ENCODE peak calls at places on chromosomes 7 and 10, in four cellular contexts. A, O, L and W are unnamed samples. For H3K36me3, the result is how much of the 10 kb centered on the place peaks cover.

GRCh38 chr10:1036341-1036791 is 10.7 kb upstream of the IDI2 start:
- DNase-seq in L (peak), O (no peak), A (no peak), W (no peak)

GRCh38 chr10:61897671-61898434 is 3.6 kb upstream of the ARID5B start:
- DNase-seq in O (no peak), L (peak), A (no peak), W (no peak)

GRCh38 chr10:124109261-124109660 is 15.9 kb upstream of the CHST15 start:
- DNase-seq in A (no peak), L (no peak), O (no peak), W (no peak)

GRCh38 chr10:128571071-128571470 is 444.8 kb upstream of the MKI67 start:
- DNase-seq in A (no peak), L (no peak), O (no peak), W (no peak)

GRCh38 chr10:130463104-130463875 is 327.1 kb downstream of the GLRX3 start:
- DNase-seq in L (no peak), O (no peak), A (no peak), W (peak)

GRCh38 chr7:131302453-131302852 is 25.2 kb upstream of the MKLN1 start:
- DNase-seq in A (no peak), L (no peak), O (no peak), W (no peak)

GRCh38 chr10:58807631-58808024 is 295.0 kb downstream of the BICC1 start:
- DNase-seq in O (peak), L (no peak), A (no peak), W (no peak)

GRCh38 chr10:46216836-46217748 is 69.7 kb upstream of the ANTXRL start:
- DNase-seq in O (no peak), L (peak), A (no peak), W (no peak)

GRCh38 chr7:106068538-106068961 is 43.6 kb downstream of the SYPL1 start:
- DNase-seq in A (no peak), L (no peak), O (no peak), W (no peak)

GRCh38 chr7:69018200-69018599 is 580.1 kb upstream of the AUTS2 start:
- DNase-seq in O (no peak), L (no peak), A (no peak), W (peak)

GRCh38 chr7:27958933-27959548 is 219.1 kb downstream of the TAX1BP1 start:
- DNase-seq in O (no peak), L (no peak), A (no peak), W (no peak)

GRCh38 chr7:112520787-112521186 is 40.0 kb downstream of the LSMEM1 start:
- DNase-seq in L (no peak), O (no peak), A (no peak), W (no peak)

GRCh38 chr7:12770227-12770975 is 83.0 kb downstream of the ARL4A start:
- DNase-seq in L (no peak), O (peak), A (no peak), W (no peak)

GRCh38 chr10:58919927-58920654 is 256.4 kb upstream of the PHYHIPL start:
- DNase-seq in O (peak), L (no peak), A (no peak), W (no peak)

GRCh38 chr7:39410582-39410981 is 155.6 kb upstream of the YAE1 start:
- DNase-seq in L (no peak), A (no peak), O (no peak), W (no peak)

GRCh38 chr7:2876031-2876862 is 32.1 kb upstream of the GNA12 start:
- DNase-seq in O (no peak), L (no peak), A (no peak), W (no peak)

GRCh38 chr7:97457054-97457453 is 274.8 kb upstream of the TAC1 start:
- DNase-seq in L (no peak), A (no peak), O (no peak), W (no peak)

GRCh38 chr7:116210345-116211005 is at the start of gene TES:
- DNase-seq in O (peak), L (peak), A (no peak), W (peak)

GRCh38 chr7:35465791-35466336 is 212.0 kb upstream of the TBX20 start:
- DNase-seq in O (no peak), A (no peak), L (no peak), W (no peak)

GRCh38 chr10:21797984-21798765 is 205.4 kb downstream of the DNAJC1 start:
- DNase-seq in A (peak), O (no peak), L (no peak), W (no peak)

GRCh38 chr10:18658301-18658991 is 785 bp upstream of the ARL5B start:
- DNase-seq in O (peak), L (peak), A (peak), W (no peak)

GRCh38 chr10:33734393-33735110 is 400.1 kb upstream of the NRP1 start:
- DNase-seq in L (no peak), O (no peak), A (no peak), W (no peak)

GRCh38 chr7:158549176-158549833 is 38.3 kb downstream of the PTPRN2 start:
- DNase-seq in O (no peak), L (peak), A (no peak), W (no peak)

GRCh38 chr7:84085147-84085546 is 109.4 kb downstream of the SEMA3A start:
- DNase-seq in L (no peak), O (peak), A (no peak), W (no peak)

GRCh38 chr7:6271091-6271658 is 1.2 kb downstream of the CYTH3 start:
- DNase-seq in O (no peak), L (no peak), A (no peak), W (no peak)

GRCh38 chr7:36079446-36080025 is 73.5 kb upstream of the EEPD1 start:
- DNase-seq in L (no peak), O (peak), A (no peak), W (no peak)

GRCh38 chr10:12708921-12709320 is 292.6 kb downstream of the CCDC3 start:
- DNase-seq in L (no peak), O (no peak), A (no peak), W (no peak)

GRCh38 chr7:142569851-142570250 is 179.4 kb upstream of the PRSS1 start:
- DNase-seq in L (no peak), O (no peak), A (no peak), W (no peak)

GRCh38 chr10:47421057-47421952 is 37.2 kb upstream of the ZNF488 start:
- DNase-seq in A (no peak), O (no peak), L (no peak), W (no peak)

GRCh38 chr10:9302142-9302746 is 1247.8 kb downstream of the GATA3 start:
- DNase-seq in A (no peak), L (peak), O (peak), W (no peak)

GRCh38 chr7:99040104-99040958 is 103.6 kb downstream of the SMURF1 start:
- DNase-seq in L (peak), A (peak), O (peak), W (peak)

GRCh38 chr7:7970620-7971307 is 2.2 kb downstream of the GLCCI1 start:
- DNase-seq in O (no peak), L (peak), A (no peak), W (no peak)

GRCh38 chr10:68560916-68561691 is 967 bp downstream of the TET1 start:
- DNase-seq in A (no peak), L (peak), O (peak), W (no peak)
- TF ChIP-seq USF2 in A (no peak), L (peak), O (no peak), W (no peak)

DNA sequence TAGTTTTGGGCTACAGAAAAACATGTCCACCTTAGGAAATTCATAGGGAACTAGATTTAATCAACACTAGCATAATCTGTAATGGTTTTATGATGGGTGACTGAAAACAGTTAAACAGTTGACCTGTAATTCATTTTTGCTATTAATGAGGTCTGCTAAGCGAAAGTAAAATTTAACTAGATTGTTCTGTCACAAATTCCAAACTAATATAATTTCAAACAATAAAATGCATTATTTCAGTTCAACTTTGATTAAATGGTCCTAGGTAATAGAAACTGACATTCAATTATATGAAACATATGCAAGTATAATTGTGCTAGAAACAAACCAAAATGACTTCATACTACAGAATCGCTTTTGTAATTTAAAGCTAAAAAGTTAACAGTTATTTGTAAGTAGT is 6.9 kb downstream of the NOC3L start:
- DNase-seq in L (no peak), A (no peak), O (no peak), W (no peak)
- H3K36me3 ChIP-seq in L (half or more), A (under half), O (under half), W (half or more)

GRCh38 chr10:112950714-112951348 is 784 bp downstream of the TCF7L2 start:
- DNase-seq in A (no peak), O (no peak), L (peak), W (no peak)
- TF ChIP-seq SRF in A (no peak), O (no peak), L (no peak), W (no peak)

GRCh38 chr7:132765861-132766260 is 189.6 kb upstream of the PLXNA4 start:
- DNase-seq in O (no peak), A (no peak), L (no peak), W (no peak)

GRCh38 chr7:132768099-132768498 is 191.8 kb upstream of the PLXNA4 start:
- DNase-seq in L (no peak), A (no peak), O (no peak), W (no peak)

GRCh38 chr7:132766660-132767059 is 190.4 kb upstream of the PLXNA4 start:
- DNase-seq in L (no peak), A (no peak), O (no peak), W (no peak)

GRCh38 chr7:132769280-132769679 is 193.0 kb upstream of the PLXNA4 start:
- DNase-seq in L (no peak), A (no peak), O (no peak), W (no peak)

DNA sequence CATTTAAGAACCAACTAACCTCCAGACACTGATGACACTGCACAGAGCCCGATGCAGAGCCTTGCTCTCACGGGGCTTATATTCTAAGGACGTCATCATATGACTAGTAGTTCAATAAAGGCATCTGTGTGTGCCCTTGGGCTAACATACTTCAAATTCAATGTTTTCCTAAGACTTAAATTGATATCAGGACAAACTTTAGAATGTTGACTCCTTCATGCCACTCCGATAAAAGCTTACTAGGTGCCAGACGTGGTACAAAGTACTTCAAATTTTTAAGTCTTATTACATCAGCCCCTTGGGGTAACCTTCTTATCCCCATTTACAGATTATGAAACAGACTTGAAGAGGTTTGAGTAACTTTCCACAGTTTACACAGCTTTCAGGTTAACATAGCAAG is 191.1 kb upstream of the PLXNA4 start:
- DNase-seq in A (no peak), O (no peak), L (no peak), W (no peak)
- TF ChIP-seq USF2 in A (no peak), O (no peak), L (no peak), W (no peak)

GRCh38 chr10:104515670-104516199 is 125.4 kb upstream of the SORCS3 start:
- DNase-seq in O (no peak), L (no peak), A (no peak), W (no peak)

GRCh38 chr10:104520653-104521052 is 120.4 kb upstream of the SORCS3 start:
- DNase-seq in L (no peak), O (no peak), A (no peak), W (no peak)

GRCh38 chr10:104517946-104518345 is 123.1 kb upstream of the SORCS3 start:
- DNase-seq in L (no peak), A (no peak), O (no peak), W (no peak)

GRCh38 chr10:104521901-104522827 is 118.9 kb upstream of the SORCS3 start:
- DNase-seq in O (no peak), A (no peak), L (no peak), W (no peak)

DNA sequence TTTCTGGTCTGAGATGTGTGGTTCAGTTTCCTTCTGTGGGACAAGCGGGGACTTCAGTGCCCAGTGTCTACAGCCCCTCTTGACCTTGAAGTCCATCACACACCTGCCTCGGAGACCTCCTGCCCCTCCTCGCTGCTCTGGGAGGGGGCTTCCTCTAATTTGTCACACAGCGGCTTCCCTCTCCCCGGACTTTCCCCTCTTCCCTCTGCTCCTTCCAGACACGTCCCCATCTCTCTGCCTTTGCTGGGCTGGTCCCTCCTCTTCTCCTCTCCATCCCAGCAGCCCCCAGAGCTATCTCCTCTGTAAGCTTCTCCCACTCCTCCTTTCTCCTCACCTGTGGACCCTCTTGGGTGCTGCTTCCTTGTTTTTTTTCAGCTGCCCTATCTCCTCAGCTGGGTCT is 122.2 kb upstream of the SORCS3 start:
- DNase-seq in A (no peak), O (no peak), L (no peak), W (no peak)
- H3K36me3 ChIP-seq in A (under half), O (under half), L (under half), W (under half)

GRCh38 chr10:132807621-132808049 is 21.7 kb upstream of the NKX6-2 start:
- DNase-seq in L (no peak), O (no peak), A (no peak), W (no peak)
- TF ChIP-seq SRF in L (no peak), O (no peak), A (no peak), W (no peak)